ENCODE peak calls at places on chromosomes 13 and 19, in four cellular contexts. A is GM12878, Q is HepG2, K is K562. V is an unnamed sample.

GRCh38 chr13:48437381-48437780 is 24.5 kb upstream of the LPAR6 start:
- DNase-seq in A (no peak), Q (no peak), K (no peak), V (no peak)

GRCh38 chr13:28492527-28493367 is 2.2 kb downstream of the FLT1 start:
- DNase-seq in Q (no peak), A (peak; percentile 28), K (no peak), V (no peak)

GRCh38 chr19:38653028-38653571 is 5.7 kb downstream of the ACTN4 start:
- DNase-seq in K (no peak), Q (peak; percentile 85), A (no peak), V (no peak)

GRCh38 chr13:85601526-85601925 is 197.7 kb downstream of the SLITRK6 start:
- DNase-seq in Q (no peak), K (no peak), A (no peak), V (no peak)

GRCh38 chr13:78657699-78658629 is 991 bp downstream of the OBI1 start:
- DNase-seq in K (no peak), Q (peak; percentile 74), A (no peak), V (no peak)

GRCh38 chr13:92460479-92460878 is 766.1 kb upstream of the GPC6 start:
- DNase-seq in Q (no peak), A (no peak), K (no peak), V (no peak)

GRCh38 chr13:42041684-42042035 is 6.8 kb upstream of the DGKH start:
- DNase-seq in Q (no peak), A (peak; percentile 36), K (peak; percentile 67), V (no peak)

GRCh38 chr19:38666662-38667448 is 19.4 kb downstream of the ACTN4 start:
- DNase-seq in Q (no peak), A (no peak), K (no peak), V (no peak)

GRCh38 chr13:90197722-90198121 is 1149.8 kb upstream of the MIR17HG start:
- DNase-seq in K (no peak), Q (no peak), A (no peak), V (no peak)

GRCh38 chr19:3699741-3700241 is 477 bp downstream of the PIP5K1C start:
- DNase-seq in K (no peak), Q (no peak), A (no peak), V (no peak)

GRCh38 chr13:49792550-49793324 is at the start of gene KPNA3:
- DNase-seq in Q (peak; percentile 89), K (peak; percentile 94), A (peak; percentile 85), V (peak; percentile 81)

DNA sequence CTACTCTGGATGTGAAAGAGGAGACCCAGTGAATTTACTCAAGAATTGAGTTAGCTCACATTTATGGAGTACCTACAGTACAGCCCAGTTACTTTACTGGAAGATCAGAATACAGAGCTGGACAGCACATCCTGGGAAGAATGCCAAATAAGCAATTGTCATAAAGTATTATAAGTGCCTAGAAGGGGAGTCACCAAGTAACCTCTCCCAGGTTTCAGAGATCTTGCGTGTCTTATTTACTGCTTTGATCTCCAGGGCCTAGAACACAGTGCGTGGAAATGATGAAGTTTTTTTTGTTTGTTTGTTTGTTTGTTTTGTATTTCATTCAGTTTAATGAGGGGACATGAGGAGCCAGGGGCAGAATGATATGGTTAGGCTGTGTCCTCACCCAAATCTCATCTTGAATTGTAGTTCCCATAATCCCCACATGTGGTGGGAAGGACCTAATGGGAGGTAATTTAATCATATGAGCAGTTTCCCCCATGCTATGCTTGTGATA is 5.1 kb downstream of the GARRE1 start:
- DNase-seq in Q (no peak), K (no peak), A (no peak), V (no peak)
- TF ChIP-seq BRCA1 in Q (no peak), K (no peak), A (no peak), V (no peak)

DNA sequence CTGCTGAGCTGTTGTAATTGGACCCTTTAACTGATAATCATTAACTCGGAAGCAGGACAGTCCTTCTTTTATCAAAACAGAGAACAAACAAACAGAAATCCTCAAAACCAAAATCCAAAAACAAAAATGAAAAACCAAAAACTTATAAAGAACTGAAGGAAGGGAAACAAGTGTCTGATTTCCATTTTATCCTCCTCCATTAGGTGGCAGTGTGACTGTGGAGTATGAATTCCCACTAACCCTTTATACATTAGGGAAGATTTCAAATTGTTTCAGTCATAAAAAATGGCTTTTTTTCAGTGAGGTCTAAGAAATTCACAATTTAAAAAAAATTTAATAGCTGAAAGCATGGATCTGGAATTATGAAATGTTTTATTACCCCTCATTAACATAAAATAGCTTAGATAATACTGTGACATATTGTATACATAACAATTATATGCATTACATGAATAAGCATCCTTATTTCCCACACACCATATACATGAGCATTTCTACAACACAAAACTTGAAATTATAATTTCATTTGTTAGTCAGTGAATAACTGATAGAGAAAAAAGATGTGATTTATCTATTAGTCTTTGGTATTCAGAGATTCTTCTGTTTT is 1074.3 kb upstream of the PCDH9 start:
- DNase-seq in Q (peak; percentile 43), A (no peak), K (peak; percentile 11), V (no peak)
- TF ChIP-seq BRCA1 in Q (no peak), A (no peak), K (no peak), V (no peak)

GRCh38 chr19:23772668-23773063 is 14.0 kb upstream of the ZNF681 start:
- DNase-seq in Q (no peak), A (no peak), K (no peak), V (no peak)
- TF ChIP-seq BRCA1 in Q (no peak), A (no peak), K (no peak), V (no peak)

DNA sequence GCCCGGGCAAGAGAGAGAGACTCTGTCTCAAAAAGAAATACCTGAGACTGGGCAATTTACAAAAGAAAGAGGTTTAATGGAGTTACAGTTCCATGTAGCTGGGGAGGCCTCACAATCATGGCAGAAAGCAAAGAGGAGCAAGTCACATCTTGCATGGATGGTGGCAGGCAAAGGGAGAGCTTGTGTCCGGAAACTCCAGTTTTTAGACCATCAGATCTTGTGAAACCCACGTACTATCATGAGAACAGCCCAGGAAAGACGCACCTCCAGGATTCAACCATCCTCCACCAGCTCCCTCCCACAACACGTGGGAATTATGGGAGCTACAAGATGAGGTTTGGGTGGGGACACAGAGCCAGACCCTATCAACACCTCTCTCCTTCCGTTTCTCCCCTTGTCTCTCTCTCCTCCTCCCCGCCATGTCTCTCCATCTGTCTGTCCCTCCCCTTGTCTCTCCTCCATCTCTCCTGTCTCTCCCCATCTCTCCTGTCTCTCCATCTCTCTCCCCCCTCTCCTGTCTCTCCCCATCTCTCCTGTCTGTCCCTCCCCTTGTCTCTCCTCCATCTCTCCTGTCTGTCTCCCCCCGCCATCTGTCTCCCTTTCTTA is 10.0 kb downstream of the POLR2E start:
- DNase-seq in K (no peak), Q (no peak), A (no peak), V (no peak)
- TF ChIP-seq BRCA1 in K (no peak), Q (no peak), A (no peak), V (no peak)

GRCh38 chr19:40822161-40822560 is 23.2 kb downstream of the EGLN2 start:
- DNase-seq in Q (no peak), K (no peak), A (no peak), V (no peak)
- TF ChIP-seq BRCA1 in Q (no peak), K (no peak), A (no peak), V (no peak)

V was measured in H1.